ENCODE peak calls at places on chromosomes 11 and 22, in eight cellular contexts. One of them, this sample, is unnamed.

GRCh38 chr22:50530857-50531545 is 1.2 kb upstream of the TYMP start:
- DNase-seq in H1: no peak
- DNase-seq in fibroblast of lung: peak; percentile 86
- DNase-seq in heart right ventricle: peak; percentile 89
- DNase-seq in HFFc6: no peak
- DNase-seq in CD8-positive, alpha-beta T cell: peak; percentile 85
- DNase-seq in RWPE1: no peak
- DNase-seq in cardiac fibroblast: peak; percentile 93
- DNase-seq in this sample: peak; percentile 43

GRCh38 chr11:47950396-47950795 is 30.0 kb upstream of the PTPRJ start:
- DNase-seq in H1: no peak
- DNase-seq in fibroblast of lung: no peak
- DNase-seq in heart right ventricle: no peak
- DNase-seq in HFFc6: no peak
- DNase-seq in CD8-positive, alpha-beta T cell: peak; percentile 63
- DNase-seq in RWPE1: no peak
- DNase-seq in cardiac fibroblast: peak; percentile 83
- DNase-seq in this sample: no peak

GRCh38 chr11:45252134-45252856 is 33.8 kb downstream of the SYT13 start:
- DNase-seq in H1: peak; percentile 54
- DNase-seq in fibroblast of lung: peak; percentile 19
- DNase-seq in heart right ventricle: peak; percentile 73
- DNase-seq in HFFc6: peak; percentile 16
- DNase-seq in CD8-positive, alpha-beta T cell: no peak
- DNase-seq in RWPE1: peak; percentile 45
- DNase-seq in cardiac fibroblast: peak; percentile 35
- DNase-seq in this sample: peak; percentile 68

GRCh38 chr11:70471254-70471653 is 72.9 kb downstream of the CTTN start:
- DNase-seq in H1: peak; percentile 41
- DNase-seq in fibroblast of lung: peak; percentile 12
- DNase-seq in heart right ventricle: no peak
- DNase-seq in HFFc6: peak; percentile 14
- DNase-seq in CD8-positive, alpha-beta T cell: no peak
- DNase-seq in RWPE1: peak; percentile 48
- DNase-seq in cardiac fibroblast: peak; percentile 48
- DNase-seq in this sample: peak; percentile 36

GRCh38 chr22:27372969-27373670 is 428.4 kb downstream of the MN1 start:
- DNase-seq in H1: peak; percentile 84
- DNase-seq in fibroblast of lung: no peak
- DNase-seq in heart right ventricle: no peak
- DNase-seq in HFFc6: no peak
- DNase-seq in CD8-positive, alpha-beta T cell: no peak
- DNase-seq in RWPE1: no peak
- DNase-seq in cardiac fibroblast: no peak
- DNase-seq in this sample: peak; percentile 82

GRCh38 chr11:119346605-119347004 is at the start of gene MFRP:
- DNase-seq in H1: no peak
- DNase-seq in fibroblast of lung: no peak
- DNase-seq in heart right ventricle: no peak
- DNase-seq in HFFc6: no peak
- DNase-seq in CD8-positive, alpha-beta T cell: no peak
- DNase-seq in RWPE1: no peak
- DNase-seq in cardiac fibroblast: no peak
- DNase-seq in this sample: no peak

GRCh38 chr11:44338031-44338430 is 28.1 kb upstream of the ALX4 start:
- DNase-seq in H1: no peak
- DNase-seq in fibroblast of lung: no peak
- DNase-seq in heart right ventricle: no peak
- DNase-seq in HFFc6: no peak
- DNase-seq in CD8-positive, alpha-beta T cell: no peak
- DNase-seq in RWPE1: no peak
- DNase-seq in cardiac fibroblast: no peak
- DNase-seq in this sample: no peak

GRCh38 chr22:46596819-46597218 is 23.4 kb upstream of the GRAMD4 start:
- DNase-seq in H1: no peak
- DNase-seq in fibroblast of lung: no peak
- DNase-seq in heart right ventricle: no peak
- DNase-seq in HFFc6: no peak
- DNase-seq in CD8-positive, alpha-beta T cell: no peak
- DNase-seq in RWPE1: peak; percentile 74
- DNase-seq in cardiac fibroblast: no peak
- DNase-seq in this sample: no peak

GRCh38 chr22:35642305-35642741 is 5.9 kb upstream of the APOL6 start:
- DNase-seq in H1: no peak
- DNase-seq in fibroblast of lung: peak; percentile 31
- DNase-seq in heart right ventricle: no peak
- DNase-seq in HFFc6: peak; percentile 13
- DNase-seq in CD8-positive, alpha-beta T cell: no peak
- DNase-seq in RWPE1: no peak
- DNase-seq in cardiac fibroblast: peak; percentile 41
- DNase-seq in this sample: no peak

GRCh38 chr11:36361472-36361871 is 65.4 kb downstream of the PRR5L start:
- DNase-seq in H1: no peak
- DNase-seq in fibroblast of lung: no peak
- DNase-seq in heart right ventricle: no peak
- DNase-seq in HFFc6: peak; percentile 18
- DNase-seq in CD8-positive, alpha-beta T cell: no peak
- DNase-seq in RWPE1: peak; percentile 34
- DNase-seq in cardiac fibroblast: no peak
- DNase-seq in this sample: no peak

GRCh38 chr22:48372395-48372794 is 1455.3 kb downstream of the BRD1 start:
- DNase-seq in H1: no peak
- DNase-seq in fibroblast of lung: no peak
- DNase-seq in heart right ventricle: no peak
- DNase-seq in HFFc6: no peak
- DNase-seq in CD8-positive, alpha-beta T cell: no peak
- DNase-seq in RWPE1: no peak
- DNase-seq in cardiac fibroblast: no peak
- DNase-seq in this sample: no peak

GRCh38 chr11:31237819-31238771 is 131.4 kb downstream of the DCDC1 start:
- DNase-seq in H1: peak; percentile 7
- DNase-seq in fibroblast of lung: peak; percentile 14
- DNase-seq in heart right ventricle: no peak
- DNase-seq in HFFc6: no peak
- DNase-seq in CD8-positive, alpha-beta T cell: no peak
- DNase-seq in RWPE1: no peak
- DNase-seq in cardiac fibroblast: peak; percentile 21
- DNase-seq in this sample: peak; percentile 27

GRCh38 chr22:43427296-43428004 is 15.6 kb downstream of the MPPED1 start:
- DNase-seq in H1: no peak
- DNase-seq in fibroblast of lung: no peak
- DNase-seq in heart right ventricle: no peak
- DNase-seq in HFFc6: no peak
- DNase-seq in CD8-positive, alpha-beta T cell: no peak
- DNase-seq in RWPE1: no peak
- DNase-seq in cardiac fibroblast: no peak
- DNase-seq in this sample: no peak

GRCh38 chr11:127003260-127003981 is 2.9 kb upstream of the KIRREL3 start:
- DNase-seq in H1: no peak
- DNase-seq in fibroblast of lung: peak; percentile 5
- DNase-seq in heart right ventricle: no peak
- DNase-seq in HFFc6: peak; percentile 44
- DNase-seq in CD8-positive, alpha-beta T cell: no peak
- DNase-seq in RWPE1: no peak
- DNase-seq in cardiac fibroblast: no peak
- DNase-seq in this sample: peak; percentile 63

GRCh38 chr22:40432625-40433024 is 62.2 kb downstream of the SGSM3 start:
- DNase-seq in H1: no peak
- DNase-seq in fibroblast of lung: no peak
- DNase-seq in heart right ventricle: no peak
- DNase-seq in HFFc6: no peak
- DNase-seq in CD8-positive, alpha-beta T cell: no peak
- DNase-seq in RWPE1: no peak
- DNase-seq in cardiac fibroblast: no peak
- DNase-seq in this sample: no peak

GRCh38 chr11:64071849-64072248 is 36.1 kb downstream of the FLRT1 start:
- DNase-seq in H1: no peak
- DNase-seq in fibroblast of lung: no peak
- DNase-seq in heart right ventricle: no peak
- DNase-seq in HFFc6: no peak
- DNase-seq in CD8-positive, alpha-beta T cell: no peak
- DNase-seq in RWPE1: no peak
- DNase-seq in cardiac fibroblast: no peak
- DNase-seq in this sample: no peak

GRCh38 chr11:78801161-78801884 is 226.7 kb upstream of the NARS2 start:
- DNase-seq in H1: no peak
- DNase-seq in fibroblast of lung: peak; percentile 98
- DNase-seq in heart right ventricle: no peak
- DNase-seq in HFFc6: peak; percentile 95
- DNase-seq in CD8-positive, alpha-beta T cell: no peak
- DNase-seq in RWPE1: no peak
- DNase-seq in cardiac fibroblast: peak; percentile 94
- DNase-seq in this sample: no peak

GRCh38 chr22:38907767-38908166 is 35.8 kb upstream of the CBX6 start:
- DNase-seq in H1: no peak
- DNase-seq in fibroblast of lung: no peak
- DNase-seq in heart right ventricle: no peak
- DNase-seq in HFFc6: no peak
- DNase-seq in CD8-positive, alpha-beta T cell: no peak
- DNase-seq in RWPE1: no peak
- DNase-seq in cardiac fibroblast: no peak
- DNase-seq in this sample: no peak

GRCh38 chr22:27825174-27825573 is 23.6 kb upstream of the MN1 start:
- DNase-seq in H1: no peak
- DNase-seq in fibroblast of lung: no peak
- DNase-seq in heart right ventricle: no peak
- DNase-seq in HFFc6: no peak
- DNase-seq in CD8-positive, alpha-beta T cell: no peak
- DNase-seq in RWPE1: no peak
- DNase-seq in cardiac fibroblast: no peak
- DNase-seq in this sample: peak; percentile 31

GRCh38 chr22:37801946-37802309 is 5.8 kb upstream of the GCAT start:
- DNase-seq in H1: no peak
- DNase-seq in fibroblast of lung: no peak
- DNase-seq in heart right ventricle: no peak
- DNase-seq in HFFc6: no peak
- DNase-seq in CD8-positive, alpha-beta T cell: no peak
- DNase-seq in RWPE1: no peak
- DNase-seq in cardiac fibroblast: no peak
- DNase-seq in this sample: no peak

GRCh38 chr11:111512296-111513239 is at the start of gene BTG4:
- DNase-seq in H1: no peak
- DNase-seq in fibroblast of lung: no peak
- DNase-seq in heart right ventricle: peak; percentile 13
- DNase-seq in HFFc6: no peak
- DNase-seq in CD8-positive, alpha-beta T cell: peak; percentile 14
- DNase-seq in RWPE1: no peak
- DNase-seq in cardiac fibroblast: peak; percentile 13
- DNase-seq in this sample: peak; percentile 26
- TF ChIP-seq CTCF in H1: no peak
- TF ChIP-seq CTCF in fibroblast of lung: peak; percentile 15
- TF ChIP-seq CTCF in heart right ventricle: no peak
- TF ChIP-seq CTCF in HFFc6: peak; percentile 43
- TF ChIP-seq CTCF in CD8-positive, alpha-beta T cell: no peak
- TF ChIP-seq CTCF in RWPE1: no peak
- TF ChIP-seq CTCF in cardiac fibroblast: no peak
- TF ChIP-seq CTCF in this sample: no peak

GRCh38 chr11:1856306-1857005 is 3.6 kb downstream of the LSP1 start:
- DNase-seq in H1: no peak
- DNase-seq in fibroblast of lung: no peak
- DNase-seq in heart right ventricle: no peak
- DNase-seq in HFFc6: no peak
- DNase-seq in CD8-positive, alpha-beta T cell: no peak
- DNase-seq in RWPE1: no peak
- DNase-seq in cardiac fibroblast: no peak
- DNase-seq in this sample: no peak

GRCh38 chr11:1853376-1854131 is 670 bp downstream of the LSP1 start:
- DNase-seq in H1: no peak
- DNase-seq in fibroblast of lung: no peak
- DNase-seq in heart right ventricle: no peak
- DNase-seq in HFFc6: no peak
- DNase-seq in CD8-positive, alpha-beta T cell: no peak
- DNase-seq in RWPE1: no peak
- DNase-seq in cardiac fibroblast: no peak
- DNase-seq in this sample: no peak

GRCh38 chr11:1854132-1854948 is 1.5 kb downstream of the LSP1 start:
- DNase-seq in H1: no peak
- DNase-seq in fibroblast of lung: no peak
- DNase-seq in heart right ventricle: no peak
- DNase-seq in HFFc6: no peak
- DNase-seq in CD8-positive, alpha-beta T cell: no peak
- DNase-seq in RWPE1: no peak
- DNase-seq in cardiac fibroblast: no peak
- DNase-seq in this sample: no peak

GRCh38 chr11:1855886-1856265 is 3.0 kb downstream of the LSP1 start:
- DNase-seq in H1: no peak
- DNase-seq in fibroblast of lung: no peak
- DNase-seq in heart right ventricle: no peak
- DNase-seq in HFFc6: no peak
- DNase-seq in CD8-positive, alpha-beta T cell: no peak
- DNase-seq in RWPE1: no peak
- DNase-seq in cardiac fibroblast: no peak
- DNase-seq in this sample: no peak

GRCh38 chr11:1854949-1855885 is 2.3 kb downstream of the LSP1 start:
- DNase-seq in H1: no peak
- DNase-seq in fibroblast of lung: no peak
- DNase-seq in heart right ventricle: no peak
- DNase-seq in HFFc6: no peak
- DNase-seq in CD8-positive, alpha-beta T cell: no peak
- DNase-seq in RWPE1: no peak
- DNase-seq in cardiac fibroblast: no peak
- DNase-seq in this sample: no peak
- TF ChIP-seq CTCF in H1: no peak
- TF ChIP-seq CTCF in fibroblast of lung: no peak
- TF ChIP-seq CTCF in heart right ventricle: no peak
- TF ChIP-seq CTCF in HFFc6: no peak
- TF ChIP-seq CTCF in CD8-positive, alpha-beta T cell: no peak
- TF ChIP-seq CTCF in RWPE1: no peak
- TF ChIP-seq CTCF in cardiac fibroblast: no peak
- TF ChIP-seq CTCF in this sample: no peak

GRCh38 chr11:17635551-17635938 is 83.8 kb upstream of the MYOD1 start:
- DNase-seq in H1: no peak
- DNase-seq in fibroblast of lung: no peak
- DNase-seq in heart right ventricle: no peak
- DNase-seq in HFFc6: no peak
- DNase-seq in CD8-positive, alpha-beta T cell: no peak
- DNase-seq in RWPE1: no peak
- DNase-seq in cardiac fibroblast: no peak
- DNase-seq in this sample: no peak
- TF ChIP-seq CTCF in H1: peak; percentile 47
- TF ChIP-seq CTCF in fibroblast of lung: no peak
- TF ChIP-seq CTCF in heart right ventricle: no peak
- TF ChIP-seq CTCF in HFFc6: no peak
- TF ChIP-seq CTCF in CD8-positive, alpha-beta T cell: no peak
- TF ChIP-seq CTCF in RWPE1: no peak
- TF ChIP-seq CTCF in cardiac fibroblast: no peak
- TF ChIP-seq CTCF in this sample: no peak

DNA sequence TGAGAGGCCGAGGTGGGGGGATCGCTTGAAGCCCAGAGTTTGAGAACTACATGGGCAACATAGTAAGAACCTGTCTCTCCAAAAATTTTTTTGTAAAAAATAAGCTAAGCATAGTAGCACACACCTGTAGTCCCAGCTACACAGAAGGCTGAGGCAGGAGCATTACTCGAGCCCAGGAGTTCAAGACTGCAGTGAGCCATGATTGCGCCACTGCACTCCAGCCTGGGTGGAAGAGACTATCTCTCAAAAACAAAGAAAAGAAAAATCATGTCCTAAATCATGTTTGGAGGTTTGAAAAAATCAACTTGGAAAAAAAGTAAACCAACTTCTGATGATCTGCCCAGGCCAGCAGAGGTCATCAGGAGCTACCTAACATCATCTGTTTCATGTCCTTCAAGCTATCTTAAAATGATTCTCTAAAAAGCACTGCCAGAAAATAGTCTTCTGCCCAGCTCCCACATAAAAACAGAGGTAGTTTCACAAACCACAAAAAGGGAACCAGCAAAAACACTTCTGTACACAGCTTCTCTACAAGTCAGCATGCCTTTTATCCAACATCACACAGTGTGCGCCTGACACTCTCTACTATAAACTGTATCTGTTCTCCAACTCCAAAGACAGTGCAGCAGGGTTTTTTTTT is 165.0 kb downstream of the SOX6 start:
- DNase-seq in H1: no peak
- DNase-seq in fibroblast of lung: no peak
- DNase-seq in heart right ventricle: no peak
- DNase-seq in HFFc6: no peak
- DNase-seq in CD8-positive, alpha-beta T cell: no peak
- DNase-seq in RWPE1: peak; percentile 3
- DNase-seq in cardiac fibroblast: no peak
- DNase-seq in this sample: no peak
- TF ChIP-seq CTCF in H1: peak; percentile 2
- TF ChIP-seq CTCF in fibroblast of lung: no peak
- TF ChIP-seq CTCF in heart right ventricle: no peak
- TF ChIP-seq CTCF in HFFc6: peak; percentile 10
- TF ChIP-seq CTCF in CD8-positive, alpha-beta T cell: no peak
- TF ChIP-seq CTCF in RWPE1: no peak
- TF ChIP-seq CTCF in cardiac fibroblast: no peak
- TF ChIP-seq CTCF in this sample: peak; percentile 14